ENCODE peak calls at places on chromosomes 4 and X, in four cellular contexts. M, I, K and J are unnamed samples.

GRCh38 chr4:102825261-102826071 is 1.9 kb downstream of the UBE2D3 start:
- DNase-seq in I (peak), M (no peak), K (peak), J (peak)

GRCh38 chr4:184281231-184282139 is 63.8 kb upstream of the ENPP6 start:
- DNase-seq in I (no peak), M (peak), K (no peak), J (peak)

GRCh38 chrX:10176121-10177003 is 19.6 kb downstream of the CLCN4 start:
- DNase-seq in I (no peak), K (no peak), M (no peak), J (no peak)

GRCh38 chr4:4762909-4763814 is 96.3 kb upstream of the MSX1 start:
- DNase-seq in K (peak), M (peak), I (peak), J (peak)

GRCh38 chr4:181148470-181148869 is 1094.7 kb upstream of the TENM3 start:
- DNase-seq in I (no peak), M (no peak), K (no peak), J (no peak)

GRCh38 chr4:166498541-166498940 is 625.5 kb downstream of the TLL1 start:
- DNase-seq in I (no peak), K (peak), M (no peak), J (no peak)

GRCh38 chrX:23819385-23820234 is 36.6 kb downstream of the SAT1 start:
- DNase-seq in K (peak), I (peak), M (no peak), J (no peak)

GRCh38 chrX:13220916-13221315 is 98.9 kb downstream of the ATXN3L start:
- DNase-seq in K (peak), M (no peak), I (peak), J (no peak)

GRCh38 chr4:119729815-119730643 is 101.4 kb upstream of the PDE5A start:
- DNase-seq in M (no peak), K (peak), I (peak), J (no peak)

GRCh38 chr4:148017801-148018200 is 285.9 kb downstream of the ARHGAP10 start:
- DNase-seq in K (no peak), M (no peak), I (no peak), J (no peak)

GRCh38 chr4:25184056-25184455 is 23.8 kb upstream of the SEPSECS start:
- DNase-seq in I (no peak), K (no peak), M (no peak), J (no peak)

GRCh38 chr4:833156-833555 is 7.2 kb upstream of the CPLX1 start:
- DNase-seq in I (no peak), M (no peak), K (no peak), J (peak)

GRCh38 chr4:113383111-113383785 is 333.8 kb downstream of the ANK2 start:
- DNase-seq in M (no peak), K (peak), I (peak), J (no peak)

GRCh38 chrX:119942831-119943184 is 743 bp downstream of the NKAP start:
- DNase-seq in K (no peak), I (peak), M (peak), J (no peak)

GRCh38 chrX:45767021-45767491 is 566.4 kb upstream of the DIPK2B start:
- DNase-seq in M (no peak), K (no peak), I (peak), J (no peak)

GRCh38 chr4:76950052-76950845 is 697 bp downstream of the SEPTIN11 start:
- DNase-seq in K (no peak), M (peak), I (no peak), J (peak)

GRCh38 chrX:44748014-44748413 is 95.8 kb upstream of the DUSP21 start:
- DNase-seq in K (no peak), I (no peak), M (no peak), J (no peak)

GRCh38 chr4:128427832-128428366 is 140.3 kb upstream of the PGRMC2 start:
- DNase-seq in I (peak), K (peak), M (no peak), J (no peak)

GRCh38 chr4:152996101-152996500 is 60.0 kb downstream of the FHDC1 start:
- DNase-seq in M (no peak), I (no peak), K (no peak), J (no peak)

GRCh38 chrX:18873189-18873791 is 110.6 kb downstream of the PHKA2 start:
- DNase-seq in K (peak), I (peak), M (no peak), J (peak)

GRCh38 chrX:147945286-147945685 is 33.6 kb downstream of the FMR1 start:
- DNase-seq in I (no peak), K (no peak), M (no peak), J (no peak)

GRCh38 chrX:153386097-153386496 is 15.1 kb downstream of the PNMA6E start:
- DNase-seq in M (no peak), I (no peak), K (no peak), J (no peak)

GRCh38 chrX:281166-281999 is at the start of gene PLCXD1:
- DNase-seq in M (peak), I (peak), K (peak), J (peak)

GRCh38 chr4:23333946-23334878 is 555.6 kb downstream of the PPARGC1A start:
- DNase-seq in M (peak), I (peak), K (peak), J (peak)

GRCh38 chrX:38552721-38553120 is 8.6 kb upstream of the TSPAN7 start:
- DNase-seq in M (no peak), I (no peak), K (no peak), J (no peak)

GRCh38 chrX:150348365-150348764 is 14.8 kb upstream of the MAMLD1 start:
- DNase-seq in K (no peak), I (no peak), M (no peak), J (peak)

GRCh38 chr4:24816797-24817196 is 21.4 kb downstream of the SOD3 start:
- DNase-seq in M (no peak), I (no peak), K (no peak), J (no peak)

GRCh38 chr4:163484906-163485305 is 9.6 kb upstream of the TMA16 start:
- DNase-seq in K (peak), M (peak), I (peak), J (peak)

GRCh38 chr4:78369691-78370090 is 181.9 kb upstream of the ANXA3 start:
- DNase-seq in I (no peak), M (no peak), K (peak), J (no peak)

DNA sequence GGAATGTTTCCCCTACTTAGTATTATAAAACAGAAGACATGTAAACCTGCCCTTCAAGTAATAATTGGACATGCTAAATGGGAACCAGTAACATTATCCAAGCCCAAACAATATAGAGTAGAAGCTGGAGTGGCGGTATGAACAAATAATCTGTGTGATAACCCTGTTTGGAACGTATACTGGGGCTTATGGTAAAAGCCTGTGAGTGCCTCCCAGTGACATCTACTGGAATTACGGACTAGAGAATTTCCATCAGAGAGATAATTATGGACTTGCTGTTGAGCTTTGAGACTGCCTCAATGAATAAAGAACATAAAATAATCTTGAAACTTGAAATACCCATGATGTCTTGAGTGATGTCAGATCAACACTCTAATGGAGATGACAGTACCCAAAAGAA is 406.3 kb upstream of the GRIA3 start:
- DNase-seq in I (no peak), K (no peak), M (no peak), J (no peak)
- TF ChIP-seq CTCF in I (peak), K (no peak), M (no peak), J (no peak)

DNA sequence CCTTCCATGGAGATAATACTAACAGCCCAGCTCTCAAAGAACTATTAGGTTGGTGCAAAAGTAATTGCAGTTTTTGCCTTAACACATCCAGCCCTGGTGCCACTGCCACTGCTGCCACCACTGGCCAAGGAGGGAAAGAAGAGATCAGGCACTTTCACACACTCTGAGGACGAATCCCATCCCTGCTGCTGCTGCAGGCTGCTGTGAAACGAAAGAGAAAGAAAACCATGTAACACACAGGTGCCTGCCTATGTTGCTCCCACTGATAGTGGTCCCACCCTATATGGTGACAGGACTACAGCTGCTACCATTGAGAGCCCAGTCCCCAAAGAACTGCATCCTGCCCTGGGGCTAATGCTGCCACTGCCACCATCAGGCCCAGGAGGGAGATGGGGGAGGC is 35.1 kb downstream of the TMLHE start:
- DNase-seq in M (peak), K (no peak), I (no peak), J (peak)
- TF ChIP-seq CTCF in M (no peak), K (no peak), I (no peak), J (no peak)

GRCh38 chr4:37130465-37130864 is 114.1 kb upstream of the NWD2 start:
- DNase-seq in I (no peak), M (no peak), K (no peak), J (no peak)

GRCh38 chr4:37138019-37138653 is 106.4 kb upstream of the NWD2 start:
- DNase-seq in M (peak), K (no peak), I (no peak), J (no peak)

DNA sequence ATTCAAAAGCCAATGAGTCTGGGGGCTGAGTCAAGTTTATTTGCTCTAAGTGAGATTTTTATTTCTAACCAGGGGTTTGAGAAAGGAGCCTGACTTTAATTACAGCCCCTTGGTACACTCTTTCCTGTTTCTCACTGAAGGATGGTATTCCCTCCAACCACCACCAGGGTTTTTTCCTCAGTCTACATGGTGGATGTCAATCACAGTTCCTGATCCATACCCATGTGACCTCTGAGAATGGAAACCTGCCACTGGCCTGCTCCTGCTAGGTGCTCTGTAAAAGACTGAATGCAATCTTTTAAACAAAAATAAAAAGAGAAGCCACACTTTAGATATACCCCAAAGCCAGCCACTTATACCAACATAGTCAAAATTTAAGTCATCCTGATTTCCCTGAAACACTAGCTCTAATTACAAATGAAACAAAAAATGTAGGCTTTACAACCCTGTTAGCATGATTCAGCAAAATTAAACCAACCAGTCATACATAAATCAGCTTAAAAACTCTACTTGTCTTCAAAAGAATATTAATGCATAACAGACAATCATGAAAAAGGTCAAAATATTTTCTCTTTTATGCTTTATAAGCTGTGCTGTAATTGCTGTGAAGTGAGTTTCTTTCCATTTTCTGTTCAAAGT is 112.1 kb upstream of the NWD2 start:
- DNase-seq in I (no peak), M (no peak), K (no peak), J (no peak)
- TF ChIP-seq CTCF in I (no peak), M (no peak), K (no peak), J (no peak)

GRCh38 chr4:98796986-98797385 is 131.9 kb downstream of the EIF4E start:
- DNase-seq in K (no peak), M (no peak), I (no peak), J (no peak)
- TF ChIP-seq CTCF in K (no peak), M (no peak), I (no peak), J (no peak)

DNA sequence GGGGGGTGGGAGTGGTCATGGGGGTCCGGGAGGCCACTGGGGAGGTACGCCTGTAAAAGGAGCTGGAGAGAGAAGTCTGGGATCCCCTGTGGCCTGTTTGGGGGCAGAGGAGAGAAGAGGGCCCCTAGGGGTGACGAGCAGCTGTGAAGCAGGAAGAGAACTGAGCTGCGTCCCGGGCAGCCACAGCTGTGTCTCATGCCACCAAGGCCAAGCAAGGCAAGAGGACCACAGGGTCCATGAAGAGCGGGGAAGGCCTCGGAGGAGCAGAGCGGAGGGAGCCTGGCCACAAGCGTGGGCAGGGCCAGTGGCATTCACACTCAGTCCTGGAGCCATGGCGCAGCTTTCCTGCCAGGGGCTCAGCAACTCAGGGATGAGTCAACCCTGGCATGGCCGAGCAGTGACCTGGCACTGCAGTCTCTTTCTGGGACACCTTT is 13.6 kb upstream of the NAT8L start:
- DNase-seq in K (no peak), M (peak), I (no peak), J (no peak)
- TF ChIP-seq CTCF in K (no peak), M (no peak), I (no peak), J (no peak)